ENCODE peak calls at places on chromosomes 16 and 17, in five cellular contexts. One of them, this sample, is unnamed.

GRCh38 chr17:31413871-31414589 is 22.6 kb downstream of the RAB11FIP4 start:
- DNase-seq in neural progenitor cell: peak; percentile 90
- DNase-seq in kidney: peak; percentile 12
- DNase-seq in fibroblast of lung: peak; percentile 60
- DNase-seq in Peyer's patch: no peak
- DNase-seq in this sample: no peak

GRCh38 chr16:9042943-9043680 is 48.3 kb upstream of the HAPSTR1 start:
- DNase-seq in neural progenitor cell: no peak
- DNase-seq in kidney: no peak
- DNase-seq in fibroblast of lung: peak; percentile 66
- DNase-seq in Peyer's patch: no peak
- DNase-seq in this sample: no peak

GRCh38 chr17:40095944-40096791 is 4.2 kb downstream of the NR1D1 start:
- DNase-seq in neural progenitor cell: no peak
- DNase-seq in kidney: no peak
- DNase-seq in fibroblast of lung: no peak
- DNase-seq in Peyer's patch: peak; percentile 89
- DNase-seq in this sample: peak; percentile 76

GRCh38 chr17:55421179-55421934 is at the start of gene MMD:
- DNase-seq in neural progenitor cell: no peak
- DNase-seq in kidney: peak; percentile 85
- DNase-seq in fibroblast of lung: no peak
- DNase-seq in Peyer's patch: no peak
- DNase-seq in this sample: peak; percentile 81

GRCh38 chr16:72889616-72890235 is 158.2 kb downstream of the ZFHX3 start:
- DNase-seq in neural progenitor cell: no peak
- DNase-seq in kidney: no peak
- DNase-seq in fibroblast of lung: no peak
- DNase-seq in Peyer's patch: no peak
- DNase-seq in this sample: no peak

GRCh38 chr17:8420041-8420934 is 15.4 kb upstream of the NDEL1 start:
- DNase-seq in neural progenitor cell: no peak
- DNase-seq in kidney: peak; percentile 84
- DNase-seq in fibroblast of lung: peak; percentile 85
- DNase-seq in Peyer's patch: peak; percentile 23
- DNase-seq in this sample: no peak

GRCh38 chr16:67173808-67174705 is 3.7 kb downstream of the NOL3 start:
- DNase-seq in neural progenitor cell: peak; percentile 85
- DNase-seq in kidney: peak; percentile 96
- DNase-seq in fibroblast of lung: peak; percentile 82
- DNase-seq in Peyer's patch: peak; percentile 62
- DNase-seq in this sample: peak; percentile 96

GRCh38 chr16:67161595-67162058 is 1.9 kb downstream of the FBXL8 start:
- DNase-seq in neural progenitor cell: no peak
- DNase-seq in kidney: peak; percentile 78
- DNase-seq in fibroblast of lung: no peak
- DNase-seq in Peyer's patch: no peak
- DNase-seq in this sample: peak; percentile 75

GRCh38 chr17:66464921-66465320 is 162.5 kb downstream of the PRKCA start:
- DNase-seq in neural progenitor cell: no peak
- DNase-seq in kidney: no peak
- DNase-seq in fibroblast of lung: peak; percentile 54
- DNase-seq in Peyer's patch: no peak
- DNase-seq in this sample: no peak

GRCh38 chr16:1426734-1427451 is 4.0 kb upstream of the PERCC1 start:
- DNase-seq in neural progenitor cell: no peak
- DNase-seq in kidney: peak; percentile 68
- DNase-seq in fibroblast of lung: no peak
- DNase-seq in Peyer's patch: no peak
- DNase-seq in this sample: no peak

GRCh38 chr16:86880316-86881117 is 302.2 kb downstream of the FOXL1 start:
- DNase-seq in neural progenitor cell: no peak
- DNase-seq in kidney: no peak
- DNase-seq in fibroblast of lung: peak; percentile 14
- DNase-seq in Peyer's patch: no peak
- DNase-seq in this sample: no peak

GRCh38 chr16:49158029-49158642 is 123.5 kb downstream of the CBLN1 start:
- DNase-seq in neural progenitor cell: peak; percentile 91
- DNase-seq in kidney: no peak
- DNase-seq in fibroblast of lung: peak; percentile 5
- DNase-seq in Peyer's patch: no peak
- DNase-seq in this sample: no peak

GRCh38 chr16:86396918-86397317 is 113.4 kb upstream of the FOXF1 start:
- DNase-seq in neural progenitor cell: no peak
- DNase-seq in kidney: no peak
- DNase-seq in fibroblast of lung: peak; percentile 94
- DNase-seq in Peyer's patch: no peak
- DNase-seq in this sample: no peak

GRCh38 chr17:11737290-11737679 is 139.0 kb downstream of the DNAH9 start:
- DNase-seq in neural progenitor cell: no peak
- DNase-seq in kidney: no peak
- DNase-seq in fibroblast of lung: no peak
- DNase-seq in Peyer's patch: no peak
- DNase-seq in this sample: no peak

GRCh38 chr16:17213974-17214373 is 256.8 kb downstream of the XYLT1 start:
- DNase-seq in neural progenitor cell: no peak
- DNase-seq in kidney: no peak
- DNase-seq in fibroblast of lung: no peak
- DNase-seq in Peyer's patch: no peak
- DNase-seq in this sample: no peak

GRCh38 chr17:65455972-65456343 is 105.5 kb downstream of the AXIN2 start:
- DNase-seq in neural progenitor cell: peak; percentile 67
- DNase-seq in kidney: no peak
- DNase-seq in fibroblast of lung: peak; percentile 41
- DNase-seq in Peyer's patch: no peak
- DNase-seq in this sample: no peak

GRCh38 chr17:65418622-65419021 is 142.8 kb downstream of the AXIN2 start:
- DNase-seq in neural progenitor cell: no peak
- DNase-seq in kidney: no peak
- DNase-seq in fibroblast of lung: no peak
- DNase-seq in Peyer's patch: no peak
- DNase-seq in this sample: no peak

GRCh38 chr16:31129568-31130335 is 5.8 kb downstream of the PRSS8 start:
- DNase-seq in neural progenitor cell: no peak
- DNase-seq in kidney: peak; percentile 89
- DNase-seq in fibroblast of lung: no peak
- DNase-seq in Peyer's patch: no peak
- DNase-seq in this sample: no peak

GRCh38 chr17:10247806-10248334 is 49.5 kb upstream of the GAS7 start:
- DNase-seq in neural progenitor cell: no peak
- DNase-seq in kidney: no peak
- DNase-seq in fibroblast of lung: no peak
- DNase-seq in Peyer's patch: no peak
- DNase-seq in this sample: no peak

GRCh38 chr17:27456681-27457404 is 595 bp downstream of the KSR1 start:
- DNase-seq in neural progenitor cell: peak; percentile 32
- DNase-seq in kidney: peak; percentile 83
- DNase-seq in fibroblast of lung: no peak
- DNase-seq in Peyer's patch: peak; percentile 24
- DNase-seq in this sample: no peak

GRCh38 chr16:15980329-15980728 is 30.9 kb downstream of the ABCC1 start:
- DNase-seq in neural progenitor cell: no peak
- DNase-seq in kidney: no peak
- DNase-seq in fibroblast of lung: no peak
- DNase-seq in Peyer's patch: no peak
- DNase-seq in this sample: no peak

GRCh38 chr17:20053343-20053964 is 44.3 kb downstream of the SPECC1 start:
- DNase-seq in neural progenitor cell: no peak
- DNase-seq in kidney: no peak
- DNase-seq in fibroblast of lung: no peak
- DNase-seq in Peyer's patch: no peak
- DNase-seq in this sample: no peak

GRCh38 chr16:84115919-84116719 is 623 bp downstream of the MBTPS1 start:
- DNase-seq in neural progenitor cell: no peak
- DNase-seq in kidney: no peak
- DNase-seq in fibroblast of lung: peak; percentile 41
- DNase-seq in Peyer's patch: peak; percentile 60
- DNase-seq in this sample: no peak

GRCh38 chr16:11416228-11417001 is 71.2 kb downstream of the RMI2 start:
- DNase-seq in neural progenitor cell: no peak
- DNase-seq in kidney: no peak
- DNase-seq in fibroblast of lung: no peak
- DNase-seq in Peyer's patch: no peak
- DNase-seq in this sample: no peak

GRCh38 chr17:27504188-27504995 is 48.1 kb downstream of the KSR1 start:
- DNase-seq in neural progenitor cell: no peak
- DNase-seq in kidney: no peak
- DNase-seq in fibroblast of lung: no peak
- DNase-seq in Peyer's patch: no peak
- DNase-seq in this sample: no peak

GRCh38 chr17:10681866-10682446 is 15.4 kb downstream of the SCO1 start:
- DNase-seq in neural progenitor cell: no peak
- DNase-seq in kidney: no peak
- DNase-seq in fibroblast of lung: peak; percentile 15
- DNase-seq in Peyer's patch: no peak
- DNase-seq in this sample: no peak

GRCh38 chr17:64773836-64774761 is 112.0 kb upstream of the SMURF2 start:
- DNase-seq in neural progenitor cell: peak; percentile 71
- DNase-seq in kidney: peak; percentile 93
- DNase-seq in fibroblast of lung: peak; percentile 57
- DNase-seq in Peyer's patch: no peak
- DNase-seq in this sample: no peak

GRCh38 chr17:36131436-36131835 is 27.8 kb downstream of the CCL4 start:
- DNase-seq in neural progenitor cell: no peak
- DNase-seq in kidney: no peak
- DNase-seq in fibroblast of lung: no peak
- DNase-seq in Peyer's patch: no peak
- DNase-seq in this sample: no peak

GRCh38 chr16:27387724-27388123 is 14.2 kb upstream of the IL21R start:
- DNase-seq in neural progenitor cell: no peak
- DNase-seq in kidney: no peak
- DNase-seq in fibroblast of lung: no peak
- DNase-seq in Peyer's patch: no peak
- DNase-seq in this sample: no peak

GRCh38 chr16:27386674-27387073 is 15.3 kb upstream of the IL21R start:
- DNase-seq in neural progenitor cell: no peak
- DNase-seq in kidney: no peak
- DNase-seq in fibroblast of lung: no peak
- DNase-seq in Peyer's patch: no peak
- DNase-seq in this sample: no peak

GRCh38 chr16:27389272-27389961 is 12.6 kb upstream of the IL21R start:
- DNase-seq in neural progenitor cell: no peak
- DNase-seq in kidney: no peak
- DNase-seq in fibroblast of lung: no peak
- DNase-seq in Peyer's patch: no peak
- DNase-seq in this sample: no peak

GRCh38 chr16:27385398-27385797 is 16.6 kb upstream of the IL21R start:
- DNase-seq in neural progenitor cell: no peak
- DNase-seq in kidney: no peak
- DNase-seq in fibroblast of lung: no peak
- DNase-seq in Peyer's patch: no peak
- DNase-seq in this sample: no peak

DNA sequence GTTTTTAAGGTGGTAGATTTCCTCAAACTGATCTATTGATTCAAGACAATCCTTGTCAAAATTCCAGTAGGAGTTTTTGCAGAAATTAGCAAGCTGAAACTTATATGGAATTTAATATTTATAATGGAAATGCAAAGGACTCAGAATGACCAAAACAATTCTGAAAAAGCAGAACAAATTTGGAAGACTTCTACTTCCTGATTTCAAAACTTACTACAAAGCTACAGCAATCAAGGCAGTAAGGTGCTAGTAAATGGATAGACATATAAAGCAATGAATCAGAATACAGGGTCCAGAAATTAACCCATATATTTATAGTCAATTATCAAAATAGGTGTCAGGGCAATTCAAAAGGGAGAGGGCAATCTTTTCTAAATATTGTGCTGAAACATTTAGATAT is 11.8 kb upstream of the IL21R start:
- DNase-seq in neural progenitor cell: no peak
- DNase-seq in kidney: no peak
- DNase-seq in fibroblast of lung: no peak
- DNase-seq in Peyer's patch: no peak
- DNase-seq in this sample: no peak
- TF ChIP-seq CTCF in neural progenitor cell: no peak
- TF ChIP-seq CTCF in kidney: no peak
- TF ChIP-seq CTCF in fibroblast of lung: no peak
- TF ChIP-seq CTCF in Peyer's patch: no peak
- TF ChIP-seq CTCF in this sample: no peak

DNA sequence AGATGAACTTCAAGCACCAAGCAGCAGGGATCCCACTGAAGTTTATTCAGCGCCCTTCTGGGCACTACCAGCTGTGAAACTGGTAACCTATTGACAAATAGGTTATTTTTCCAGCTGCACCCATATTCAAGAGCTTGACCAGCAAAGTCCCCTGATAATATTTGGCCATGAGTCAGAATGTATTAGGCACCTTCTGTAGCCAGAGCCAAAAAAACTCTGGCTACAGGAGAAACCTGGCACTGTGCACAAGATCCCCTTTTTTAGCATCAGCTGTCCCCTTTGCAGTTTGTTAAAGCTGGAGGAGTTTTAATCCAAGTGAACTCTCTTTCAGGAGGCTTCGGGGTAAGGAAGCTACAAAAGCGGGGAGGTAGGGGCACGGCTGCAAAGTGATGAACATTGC is 60.2 kb downstream of the GRIN2A start:
- DNase-seq in neural progenitor cell: no peak
- DNase-seq in kidney: no peak
- DNase-seq in fibroblast of lung: no peak
- DNase-seq in Peyer's patch: no peak
- DNase-seq in this sample: no peak
- H3K27ac ChIP-seq in neural progenitor cell: no peak overlapping the region
- H3K27ac ChIP-seq in kidney: no peak overlapping the region
- H3K27ac ChIP-seq in fibroblast of lung: no peak overlapping the region
- H3K27ac ChIP-seq in Peyer's patch: no peak overlapping the region
- H3K27ac ChIP-seq in this sample: no peak overlapping the region

GRCh38 chr16:80994451-80994850 is 12.2 kb downstream of the CMC2 start:
- DNase-seq in neural progenitor cell: no peak
- DNase-seq in kidney: no peak
- DNase-seq in fibroblast of lung: peak; percentile 11
- DNase-seq in Peyer's patch: no peak
- DNase-seq in this sample: no peak

GRCh38 chr16:80997139-80997798 is 9.4 kb downstream of the CMC2 start:
- DNase-seq in neural progenitor cell: no peak
- DNase-seq in kidney: no peak
- DNase-seq in fibroblast of lung: peak; percentile 12
- DNase-seq in Peyer's patch: no peak
- DNase-seq in this sample: no peak

GRCh38 chr16:80997964-80998620 is 8.6 kb downstream of the CMC2 start:
- DNase-seq in neural progenitor cell: no peak
- DNase-seq in kidney: no peak
- DNase-seq in fibroblast of lung: no peak
- DNase-seq in Peyer's patch: no peak
- DNase-seq in this sample: no peak

GRCh38 chr16:80993293-80993691 is 13.4 kb downstream of the CMC2 start:
- DNase-seq in neural progenitor cell: no peak
- DNase-seq in kidney: no peak
- DNase-seq in fibroblast of lung: peak; percentile 81
- DNase-seq in Peyer's patch: no peak
- DNase-seq in this sample: no peak

GRCh38 chr16:80996688-80997138 is 10.0 kb downstream of the CMC2 start:
- DNase-seq in neural progenitor cell: no peak
- DNase-seq in kidney: no peak
- DNase-seq in fibroblast of lung: peak; percentile 1
- DNase-seq in Peyer's patch: no peak
- DNase-seq in this sample: no peak
- H3K4me3 ChIP-seq in neural progenitor cell: no peak overlapping the region
- H3K4me3 ChIP-seq in kidney: peak overlapping the region; percentile 50
- H3K4me3 ChIP-seq in fibroblast of lung: no peak overlapping the region
- H3K4me3 ChIP-seq in Peyer's patch: peak overlapping the region; percentile 41
- H3K4me3 ChIP-seq in this sample: no peak overlapping the region

GRCh38 chr17:45022288-45022648 is 29.2 kb downstream of the DCAKD start:
- DNase-seq in neural progenitor cell: no peak
- DNase-seq in kidney: no peak
- DNase-seq in fibroblast of lung: no peak
- DNase-seq in Peyer's patch: no peak
- DNase-seq in this sample: no peak
- TF ChIP-seq CTCF in neural progenitor cell: no peak
- TF ChIP-seq CTCF in kidney: no peak
- TF ChIP-seq CTCF in fibroblast of lung: no peak
- TF ChIP-seq CTCF in Peyer's patch: no peak
- TF ChIP-seq CTCF in this sample: no peak

This sample was measured in coronary artery.